ENCODE peak calls at places on chromosomes 3 and 15, in five cellular contexts. M is NCI-H1092, C is DMS153, S is left ventricle myocardium superior, E is nephron progenitor cell. B is an unnamed sample.

GRCh38 chr15:62254137-62254934 is 89.3 kb upstream of the C2CD4B start:
- DNase-seq in S (peak), C (peak), E (peak), M (peak), B (peak)

GRCh38 chr3:13125092-13126015 is 52.1 kb upstream of the IQSEC1 start:
- DNase-seq in M (no peak), E (no peak), C (no peak), S (no peak), B (no peak)

GRCh38 chr15:32717290-32718081 is at the start of gene GREM1:
- DNase-seq in M (no peak), E (peak), C (no peak), S (no peak), B (no peak)

GRCh38 chr15:86630946-86631345 is 551.3 kb downstream of the AGBL1 start:
- DNase-seq in E (no peak), C (no peak), S (no peak), M (no peak), B (no peak)

GRCh38 chr3:113136071-113136470 is 75.3 kb upstream of the BOC start:
- DNase-seq in E (no peak), M (no peak), S (no peak), C (no peak), B (no peak)

GRCh38 chr3:120753831-120754230 is 11.3 kb downstream of the GTF2E1 start:
- DNase-seq in S (no peak), C (no peak), M (no peak), E (no peak), B (no peak)

GRCh38 chr15:28955160-28955502 is 69.4 kb downstream of the APBA2 start:
- DNase-seq in E (peak), M (peak), C (no peak), S (no peak), B (peak)

GRCh38 chr3:51946796-51947195 is 4.6 kb downstream of the PARP3 start:
- DNase-seq in S (peak), C (no peak), M (no peak), E (no peak), B (no peak)

GRCh38 chr15:81301815-81302399 is 22.0 kb downstream of the STARD5 start:
- DNase-seq in M (no peak), S (peak), E (no peak), C (no peak), B (no peak)

GRCh38 chr3:12810013-12810780 is 13.7 kb downstream of the CAND2 start:
- DNase-seq in S (peak), E (peak), C (peak), M (peak), B (peak)

GRCh38 chr3:156413293-156413912 is 141.5 kb downstream of the SSR3 start:
- DNase-seq in S (no peak), E (no peak), M (no peak), C (no peak), B (no peak)

GRCh38 chr3:10485380-10485779 is 20.0 kb downstream of the ATP2B2 start:
- DNase-seq in S (no peak), M (no peak), C (no peak), E (no peak), B (no peak)